ENCODE peak calls at places on chromosomes 12 and 14, in six cellular contexts. R, T, Q, K, J and Z are unnamed samples. For H3K4me1, the result is how much of the 10 kb centered on the place peaks cover.

GRCh38 chr14:51750542-51750941 is 98.8 kb downstream of the FRMD6 start:
- DNase-seq in R (no peak), T (no peak), Q (no peak), K (no peak), J (no peak), Z (no peak)

GRCh38 chr12:51839310-51839943 is 9.1 kb downstream of the FIGNL2 start:
- DNase-seq in R (no peak), T (no peak), Q (no peak), K (no peak), J (no peak), Z (no peak)

GRCh38 chr12:46383654-46384450 is 11.3 kb upstream of the SLC38A2 start:
- DNase-seq in R (peak), T (peak), Q (peak), K (peak), J (peak), Z (peak)

GRCh38 chr12:12717586-12718381 is 616 bp downstream of the CDKN1B start:
- DNase-seq in R (peak), T (peak), Q (peak), K (peak), J (peak), Z (peak)

GRCh38 chr12:120091371-120092090 is 25.0 kb downstream of the RAB35 start:
- DNase-seq in R (no peak), T (no peak), Q (no peak), K (no peak), J (no peak), Z (no peak)

GRCh38 chr12:19885092-19885813 is 446.0 kb downstream of the AEBP2 start:
- DNase-seq in R (no peak), T (no peak), Q (no peak), K (no peak), J (peak), Z (no peak)

GRCh38 chr14:104882325-104882973 is 17.4 kb downstream of the CEP170B start:
- DNase-seq in R (peak), T (no peak), Q (peak), K (no peak), J (peak), Z (peak)

GRCh38 chr12:40749863-40750262 is 57.6 kb downstream of the CNTN1 start:
- DNase-seq in R (no peak), T (no peak), Q (no peak), K (no peak), J (no peak), Z (no peak)

GRCh38 chr12:62834406-62834805 is 100.5 kb downstream of the PPM1H start:
- DNase-seq in R (no peak), T (no peak), Q (no peak), K (no peak), J (peak), Z (no peak)

GRCh38 chr12:123139926-123140674 is 10.8 kb downstream of the PITPNM2 start:
- DNase-seq in R (peak), T (peak), Q (peak), K (no peak), J (no peak), Z (no peak)

GRCh38 chr12:26378721-26379120 is 183.3 kb downstream of the SSPN start:
- DNase-seq in R (no peak), T (no peak), Q (no peak), K (no peak), J (peak), Z (no peak)

GRCh38 chr12:118164798-118165486 is 29.0 kb downstream of the PEBP1 start:
- DNase-seq in R (no peak), T (peak), Q (no peak), K (no peak), J (no peak), Z (no peak)

DNA sequence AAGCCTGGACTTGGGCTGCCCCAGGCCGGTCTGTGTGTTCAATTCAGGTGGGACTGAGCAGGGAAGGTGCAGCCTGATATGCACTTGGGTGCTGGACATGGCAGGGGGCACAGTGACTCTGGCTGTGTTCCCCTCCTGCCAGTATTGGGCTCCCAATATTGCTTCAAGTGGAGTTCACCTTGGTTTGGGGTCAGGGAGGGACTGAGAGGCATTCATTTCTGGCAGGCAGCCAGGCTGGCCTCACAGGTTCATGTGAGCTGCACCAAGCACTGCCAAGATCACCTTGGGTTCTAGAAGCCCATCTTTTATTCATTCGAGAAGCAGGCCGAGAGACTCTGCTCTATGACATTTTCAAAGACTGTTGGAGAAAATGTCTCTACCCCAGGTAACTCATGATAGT is 245.0 kb downstream of the CHST11 start:
- DNase-seq in R (no peak), T (no peak), Q (no peak), K (no peak), J (no peak), Z (no peak)
- H3K4me1 ChIP-seq in R (under half), T (under half), Q (under half), K (under half), J (under half), Z (under half)

GRCh38 chr12:30753233-30753632 is 1.5 kb downstream of the CAPRIN2 start:
- DNase-seq in R (no peak), T (peak), Q (no peak), K (peak), J (no peak), Z (no peak)
- H3K4me3 ChIP-seq in R (no peak), T (peak), Q (peak), K (no peak), J (no peak), Z (no peak)

DNA sequence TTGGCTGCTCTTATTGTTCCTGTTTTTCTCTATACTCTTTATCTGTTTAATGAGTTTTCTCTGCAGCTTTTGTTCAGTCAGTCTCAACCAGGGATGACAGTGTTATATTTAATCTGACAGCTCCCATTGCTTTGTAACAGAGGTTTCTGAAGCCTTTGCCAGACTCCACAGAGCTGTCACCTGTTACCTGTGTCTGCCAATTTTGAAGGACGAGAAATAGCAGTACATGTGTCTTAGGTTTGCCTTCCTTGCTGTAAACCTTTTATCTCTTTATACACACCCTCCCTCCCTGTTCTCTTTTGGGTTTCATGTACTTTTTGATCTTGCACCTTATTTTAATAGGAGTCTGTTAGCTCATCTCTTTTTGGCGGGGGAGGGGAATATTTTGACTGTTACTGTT is 41.7 kb downstream of the FRS2 start:
- DNase-seq in R (no peak), T (no peak), Q (no peak), K (no peak), J (no peak), Z (no peak)
- H3K4me1 ChIP-seq in R (under half), T (half or more), Q (half or more), K (under half), J (half or more), Z (under half)

GRCh38 chr12:89235189-89235993 is 116.9 kb downstream of the DUSP6 start:
- DNase-seq in R (no peak), T (no peak), Q (no peak), K (no peak), J (no peak), Z (peak)
- H3K4me3 ChIP-seq in R (no peak), T (no peak), Q (no peak), K (peak), J (no peak), Z (peak)

GRCh38 chr14:61569308-61569707 is 126.0 kb upstream of the HIF1A start:
- DNase-seq in R (no peak), T (no peak), Q (no peak), K (no peak), J (no peak), Z (no peak)
- H3K4me1 ChIP-seq in R (under half), T (half or more), Q (under half), K (under half), J (half or more), Z (under half)